ENCODE peak calls at places on chromosomes 7 and 10, in ten cellular contexts. One of them, this sample, is unnamed. For H3K9me3, the result is how much of the 10 kb centered on the place peaks cover.

GRCh38 chr10:102120987-102121738 is 995 bp upstream of the LDB1 start:
- DNase-seq in fibroblast of lung: peak
- DNase-seq in heart left ventricle: peak
- DNase-seq in CD4-positive, alpha-beta T cell: no peak
- DNase-seq in heart right ventricle: peak
- DNase-seq in left lung: peak
- DNase-seq in uterus: peak
- DNase-seq in IMR-90: peak
- DNase-seq in Peyer's patch: peak
- DNase-seq in prostate gland: peak
- DNase-seq in this sample: peak

GRCh38 chr10:4070171-4070570 is 285.2 kb upstream of the KLF6 start:
- DNase-seq in fibroblast of lung: no peak
- DNase-seq in heart left ventricle: no peak
- DNase-seq in CD4-positive, alpha-beta T cell: no peak
- DNase-seq in heart right ventricle: no peak
- DNase-seq in left lung: no peak
- DNase-seq in uterus: no peak
- DNase-seq in IMR-90: no peak
- DNase-seq in Peyer's patch: no peak
- DNase-seq in prostate gland: no peak
- DNase-seq in this sample: no peak

GRCh38 chr7:105638324-105638723 is 57.0 kb upstream of the EFCAB10 start:
- DNase-seq in fibroblast of lung: no peak
- DNase-seq in heart left ventricle: no peak
- DNase-seq in CD4-positive, alpha-beta T cell: no peak
- DNase-seq in heart right ventricle: no peak
- DNase-seq in left lung: no peak
- DNase-seq in uterus: no peak
- DNase-seq in IMR-90: no peak
- DNase-seq in Peyer's patch: no peak
- DNase-seq in prostate gland: no peak
- DNase-seq in this sample: no peak

GRCh38 chr10:131121511-131122035 is 189.9 kb downstream of the TCERG1L start:
- DNase-seq in fibroblast of lung: no peak
- DNase-seq in heart left ventricle: no peak
- DNase-seq in CD4-positive, alpha-beta T cell: no peak
- DNase-seq in heart right ventricle: no peak
- DNase-seq in left lung: no peak
- DNase-seq in uterus: no peak
- DNase-seq in IMR-90: no peak
- DNase-seq in Peyer's patch: no peak
- DNase-seq in prostate gland: no peak
- DNase-seq in this sample: no peak

GRCh38 chr10:113475381-113475807 is 77.5 kb upstream of the HABP2 start:
- DNase-seq in fibroblast of lung: no peak
- DNase-seq in heart left ventricle: no peak
- DNase-seq in CD4-positive, alpha-beta T cell: no peak
- DNase-seq in heart right ventricle: no peak
- DNase-seq in left lung: no peak
- DNase-seq in uterus: no peak
- DNase-seq in IMR-90: no peak
- DNase-seq in Peyer's patch: no peak
- DNase-seq in prostate gland: peak
- DNase-seq in this sample: no peak

GRCh38 chr7:494261-494687 is 25.4 kb downstream of the PDGFA start:
- DNase-seq in fibroblast of lung: no peak
- DNase-seq in heart left ventricle: peak
- DNase-seq in CD4-positive, alpha-beta T cell: no peak
- DNase-seq in heart right ventricle: no peak
- DNase-seq in left lung: peak
- DNase-seq in uterus: no peak
- DNase-seq in IMR-90: no peak
- DNase-seq in Peyer's patch: peak
- DNase-seq in prostate gland: no peak
- DNase-seq in this sample: no peak

GRCh38 chr10:127945335-127945734 is 38.4 kb downstream of the PTPRE start:
- DNase-seq in fibroblast of lung: peak
- DNase-seq in heart left ventricle: no peak
- DNase-seq in CD4-positive, alpha-beta T cell: no peak
- DNase-seq in heart right ventricle: peak
- DNase-seq in left lung: no peak
- DNase-seq in uterus: no peak
- DNase-seq in IMR-90: peak
- DNase-seq in Peyer's patch: no peak
- DNase-seq in prostate gland: peak
- DNase-seq in this sample: no peak

GRCh38 chr10:89213191-89213808 is 6.2 kb upstream of the CH25H start:
- DNase-seq in fibroblast of lung: peak
- DNase-seq in heart left ventricle: no peak
- DNase-seq in CD4-positive, alpha-beta T cell: no peak
- DNase-seq in heart right ventricle: no peak
- DNase-seq in left lung: no peak
- DNase-seq in uterus: no peak
- DNase-seq in IMR-90: peak
- DNase-seq in Peyer's patch: no peak
- DNase-seq in prostate gland: peak
- DNase-seq in this sample: no peak

GRCh38 chr10:102865620-102866019 is 3.6 kb upstream of the AS3MT start:
- DNase-seq in fibroblast of lung: no peak
- DNase-seq in heart left ventricle: no peak
- DNase-seq in CD4-positive, alpha-beta T cell: no peak
- DNase-seq in heart right ventricle: no peak
- DNase-seq in left lung: no peak
- DNase-seq in uterus: no peak
- DNase-seq in IMR-90: no peak
- DNase-seq in Peyer's patch: no peak
- DNase-seq in prostate gland: no peak
- DNase-seq in this sample: no peak

GRCh38 chr7:997404-998395 is 14.7 kb downstream of the CYP2W1 start:
- DNase-seq in fibroblast of lung: no peak
- DNase-seq in heart left ventricle: no peak
- DNase-seq in CD4-positive, alpha-beta T cell: no peak
- DNase-seq in heart right ventricle: no peak
- DNase-seq in left lung: no peak
- DNase-seq in uterus: no peak
- DNase-seq in IMR-90: no peak
- DNase-seq in Peyer's patch: no peak
- DNase-seq in prostate gland: no peak
- DNase-seq in this sample: no peak

GRCh38 chr7:30894009-30894408 is 17.6 kb upstream of the AQP1 start:
- DNase-seq in fibroblast of lung: no peak
- DNase-seq in heart left ventricle: no peak
- DNase-seq in CD4-positive, alpha-beta T cell: no peak
- DNase-seq in heart right ventricle: no peak
- DNase-seq in left lung: no peak
- DNase-seq in uterus: no peak
- DNase-seq in IMR-90: no peak
- DNase-seq in Peyer's patch: no peak
- DNase-seq in prostate gland: no peak
- DNase-seq in this sample: no peak
- H3K27ac ChIP-seq in fibroblast of lung: no peak
- H3K27ac ChIP-seq in heart left ventricle: peak
- H3K27ac ChIP-seq in CD4-positive, alpha-beta T cell: no peak
- H3K27ac ChIP-seq in heart right ventricle: peak
- H3K27ac ChIP-seq in left lung: peak
- H3K27ac ChIP-seq in uterus: peak
- H3K27ac ChIP-seq in IMR-90: no peak
- H3K27ac ChIP-seq in Peyer's patch: no peak
- H3K27ac ChIP-seq in prostate gland: no peak
- H3K27ac ChIP-seq in this sample: no peak

DNA sequence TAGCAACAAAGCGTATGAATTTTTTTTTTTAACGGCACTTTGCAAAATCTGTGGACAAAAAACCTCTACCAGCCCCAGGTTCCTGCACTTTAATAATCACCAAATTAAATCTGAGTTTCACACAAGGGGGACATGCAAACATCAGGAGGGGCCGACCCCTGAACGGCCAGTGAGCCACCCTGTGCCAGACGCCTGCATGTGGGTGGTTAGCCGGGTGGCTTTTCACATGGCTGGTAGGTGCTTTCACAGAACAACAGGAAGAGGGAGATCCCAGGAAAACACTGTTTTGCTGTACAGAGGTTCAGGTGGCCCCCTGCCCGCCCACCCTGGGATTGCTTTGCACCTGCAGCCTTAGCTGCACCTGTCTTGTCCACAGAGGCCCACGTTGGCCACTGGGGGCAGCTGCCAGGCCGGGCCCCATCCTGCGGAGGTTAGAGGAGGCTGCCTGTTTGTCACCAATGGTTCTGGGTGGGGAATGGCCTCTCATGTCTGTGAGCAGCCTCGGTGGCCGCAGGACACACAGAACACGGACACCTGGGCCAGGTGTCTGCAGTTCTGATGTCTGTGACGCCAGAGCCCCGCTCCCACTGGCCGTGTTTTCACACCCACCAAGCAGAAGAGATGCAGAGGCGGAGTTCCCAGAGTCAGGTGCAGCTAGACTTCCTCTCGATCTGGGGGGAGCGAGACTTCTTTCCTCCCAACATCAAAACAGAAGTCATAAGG is 107.7 kb downstream of the FAM53B start:
- DNase-seq in fibroblast of lung: no peak
- DNase-seq in heart left ventricle: no peak
- DNase-seq in CD4-positive, alpha-beta T cell: peak
- DNase-seq in heart right ventricle: no peak
- DNase-seq in left lung: no peak
- DNase-seq in uterus: no peak
- DNase-seq in IMR-90: no peak
- DNase-seq in Peyer's patch: no peak
- DNase-seq in prostate gland: no peak
- DNase-seq in this sample: no peak
- TF ChIP-seq CTCF in fibroblast of lung: no peak
- TF ChIP-seq CTCF in heart left ventricle: no peak
- TF ChIP-seq CTCF in CD4-positive, alpha-beta T cell: peak
- TF ChIP-seq CTCF in heart right ventricle: no peak
- TF ChIP-seq CTCF in left lung: no peak
- TF ChIP-seq CTCF in uterus: no peak
- TF ChIP-seq CTCF in IMR-90: no peak
- TF ChIP-seq CTCF in Peyer's patch: peak
- TF ChIP-seq CTCF in prostate gland: no peak
- TF ChIP-seq CTCF in this sample: no peak

GRCh38 chr10:10211409-10211808 is 806.3 kb upstream of the CELF2 start:
- DNase-seq in fibroblast of lung: no peak
- DNase-seq in heart left ventricle: no peak
- DNase-seq in CD4-positive, alpha-beta T cell: no peak
- DNase-seq in heart right ventricle: no peak
- DNase-seq in left lung: no peak
- DNase-seq in uterus: no peak
- DNase-seq in IMR-90: no peak
- DNase-seq in Peyer's patch: no peak
- DNase-seq in prostate gland: no peak
- DNase-seq in this sample: no peak
- H3K9me3 ChIP-seq in fibroblast of lung: under half
- H3K9me3 ChIP-seq in heart left ventricle: under half
- H3K9me3 ChIP-seq in CD4-positive, alpha-beta T cell: under half
- H3K9me3 ChIP-seq in heart right ventricle: under half
- H3K9me3 ChIP-seq in left lung: under half
- H3K9me3 ChIP-seq in uterus: under half
- H3K9me3 ChIP-seq in IMR-90: under half
- H3K9me3 ChIP-seq in Peyer's patch: under half
- H3K9me3 ChIP-seq in prostate gland: under half
- H3K9me3 ChIP-seq in this sample: under half

DNA sequence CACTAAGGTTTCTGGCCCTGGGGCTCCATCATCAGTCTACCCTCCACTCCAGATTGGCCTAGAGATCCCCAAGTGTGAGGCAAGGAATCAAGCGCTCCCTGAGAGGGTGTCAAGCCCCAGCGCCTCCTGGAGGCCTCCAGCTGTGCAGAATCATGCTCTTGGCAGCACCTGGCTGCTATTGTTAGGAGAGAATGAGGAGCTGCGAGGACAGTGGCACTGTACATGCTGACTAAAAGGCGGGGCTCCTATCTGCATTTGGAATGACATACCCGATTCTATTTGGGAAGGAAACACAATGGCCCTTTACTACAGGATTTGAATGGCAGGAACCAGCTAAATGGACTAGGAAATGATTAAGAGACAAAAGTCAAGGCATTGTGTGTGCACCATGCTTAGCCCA is 106.2 kb downstream of the KBTBD2 start:
- DNase-seq in fibroblast of lung: no peak
- DNase-seq in heart left ventricle: peak
- DNase-seq in CD4-positive, alpha-beta T cell: no peak
- DNase-seq in heart right ventricle: peak
- DNase-seq in left lung: no peak
- DNase-seq in uterus: no peak
- DNase-seq in IMR-90: no peak
- DNase-seq in Peyer's patch: no peak
- DNase-seq in prostate gland: no peak
- DNase-seq in this sample: no peak
- H3K27ac ChIP-seq in fibroblast of lung: no peak
- H3K27ac ChIP-seq in heart left ventricle: no peak
- H3K27ac ChIP-seq in CD4-positive, alpha-beta T cell: no peak
- H3K27ac ChIP-seq in heart right ventricle: no peak
- H3K27ac ChIP-seq in left lung: no peak
- H3K27ac ChIP-seq in uterus: no peak
- H3K27ac ChIP-seq in IMR-90: no peak
- H3K27ac ChIP-seq in Peyer's patch: no peak
- H3K27ac ChIP-seq in prostate gland: no peak
- H3K27ac ChIP-seq in this sample: no peak

GRCh38 chr10:121899727-121900126 is 28.1 kb downstream of the ATE1 start:
- DNase-seq in fibroblast of lung: no peak
- DNase-seq in heart left ventricle: no peak
- DNase-seq in CD4-positive, alpha-beta T cell: no peak
- DNase-seq in heart right ventricle: no peak
- DNase-seq in left lung: no peak
- DNase-seq in uterus: no peak
- DNase-seq in IMR-90: no peak
- DNase-seq in Peyer's patch: no peak
- DNase-seq in prostate gland: no peak
- DNase-seq in this sample: no peak

GRCh38 chr10:121904888-121905287 is 22.9 kb downstream of the ATE1 start:
- DNase-seq in fibroblast of lung: no peak
- DNase-seq in heart left ventricle: peak
- DNase-seq in CD4-positive, alpha-beta T cell: no peak
- DNase-seq in heart right ventricle: no peak
- DNase-seq in left lung: no peak
- DNase-seq in uterus: no peak
- DNase-seq in IMR-90: no peak
- DNase-seq in Peyer's patch: no peak
- DNase-seq in prostate gland: no peak
- DNase-seq in this sample: no peak

DNA sequence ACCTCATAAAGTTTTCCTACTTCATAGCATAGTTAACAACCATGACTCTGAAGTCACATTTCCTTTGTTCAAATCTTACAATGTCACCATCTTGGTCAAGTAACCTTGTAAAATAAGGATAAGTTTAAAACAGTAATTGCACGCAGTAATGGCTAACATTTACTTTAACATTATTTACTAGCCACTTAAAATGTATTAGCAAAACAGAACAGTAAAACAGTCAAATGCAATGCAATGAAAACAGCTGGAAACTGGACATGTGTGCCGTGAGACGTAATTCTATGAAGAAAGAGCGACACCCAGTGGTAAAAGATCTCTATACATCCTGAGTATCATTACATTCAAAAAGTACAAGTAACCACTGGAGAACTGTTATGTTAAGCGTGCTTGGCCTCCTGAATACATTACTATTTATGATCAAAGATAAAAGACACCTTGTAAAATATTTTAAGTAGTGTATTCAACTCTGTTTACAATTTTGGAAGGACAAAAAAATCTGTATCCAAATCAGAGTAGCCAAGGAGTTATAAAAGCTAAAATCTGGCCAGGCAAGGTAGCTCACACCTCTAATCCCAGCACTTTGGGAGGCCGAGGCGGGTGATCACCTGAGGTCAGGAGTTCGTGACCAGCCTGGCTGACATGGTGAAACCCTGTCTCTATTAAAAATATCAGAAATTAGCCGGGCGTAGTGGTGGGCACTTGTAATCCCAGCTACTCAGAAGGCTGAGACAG is 27.2 kb downstream of the ATE1 start:
- DNase-seq in fibroblast of lung: peak
- DNase-seq in heart left ventricle: no peak
- DNase-seq in CD4-positive, alpha-beta T cell: no peak
- DNase-seq in heart right ventricle: peak
- DNase-seq in left lung: no peak
- DNase-seq in uterus: peak
- DNase-seq in IMR-90: peak
- DNase-seq in Peyer's patch: no peak
- DNase-seq in prostate gland: peak
- DNase-seq in this sample: peak
- TF ChIP-seq CTCF in fibroblast of lung: peak
- TF ChIP-seq CTCF in heart left ventricle: peak
- TF ChIP-seq CTCF in CD4-positive, alpha-beta T cell: peak
- TF ChIP-seq CTCF in heart right ventricle: peak
- TF ChIP-seq CTCF in left lung: peak
- TF ChIP-seq CTCF in uterus: peak
- TF ChIP-seq CTCF in IMR-90: peak
- TF ChIP-seq CTCF in Peyer's patch: peak
- TF ChIP-seq CTCF in prostate gland: peak
- TF ChIP-seq CTCF in this sample: peak